ENCODE peak calls at places on chromosome 11, in four cellular contexts. U is transverse colon, D is cardiac fibroblast, L is thoracic aorta. G is an unnamed sample.

GRCh38 chr11:115333106-115333505 is 171.1 kb downstream of the CADM1 start:
- DNase-seq in U (no peak), D (peak; percentile 9), L (no peak), G (no peak)

GRCh38 chr11:24386551-24387404 is 110.1 kb upstream of the LUZP2 start:
- DNase-seq in U (no peak), D (peak; percentile 52), L (no peak), G (no peak)

GRCh38 chr11:68200639-68201038 is 12.5 kb downstream of the KMT5B start:
- DNase-seq in U (no peak), D (peak; percentile 82), L (no peak), G (no peak)

GRCh38 chr11:58567889-58568512 is 7.7 kb downstream of the LPXN start:
- DNase-seq in U (peak; percentile 65), D (peak; percentile 78), L (no peak), G (peak; percentile 8)

GRCh38 chr11:85918910-85919794 is 64.0 kb downstream of the CCDC83 start:
- DNase-seq in U (no peak), D (peak; percentile 63), L (no peak), G (no peak)

GRCh38 chr11:68889948-68890446 is 13.6 kb downstream of the MRPL21 start:
- DNase-seq in U (peak; percentile 30), D (peak; percentile 90), L (no peak), G (no peak)

GRCh38 chr11:83292709-83293435 is 6.7 kb upstream of the CCDC90B start:
- DNase-seq in U (no peak), D (peak; percentile 87), L (no peak), G (no peak)

GRCh38 chr11:9330387-9331384 is 16.3 kb upstream of the TMEM41B start:
- DNase-seq in U (no peak), D (peak; percentile 40), L (no peak), G (no peak)

GRCh38 chr11:30706276-30706675 is 120.1 kb upstream of the MPPED2 start:
- DNase-seq in U (no peak), D (no peak), L (no peak), G (no peak)

GRCh38 chr11:94511932-94512781 is at the start of gene C11orf97:
- DNase-seq in U (peak; percentile 59), D (peak; percentile 50), L (no peak), G (no peak)

GRCh38 chr11:706439-706956 is 467 bp downstream of the EPS8L2 start:
- DNase-seq in U (peak; percentile 64), D (peak; percentile 43), L (no peak), G (no peak)

GRCh38 chr11:61065955-61066638 is 36.2 kb upstream of the CD5 start:
- DNase-seq in U (no peak), D (no peak), L (no peak), G (no peak)

GRCh38 chr11:18416459-18416858 is 4.3 kb downstream of the LDHC start:
- DNase-seq in U (no peak), D (no peak), L (no peak), G (no peak)

GRCh38 chr11:80103149-80103859 is 662.5 kb upstream of the TENM4 start:
- DNase-seq in U (no peak), D (peak; percentile 74), L (no peak), G (no peak)

GRCh38 chr11:70569173-70569890 is 171.0 kb downstream of the CTTN start:
- DNase-seq in U (no peak), D (no peak), L (no peak), G (no peak)

GRCh38 chr11:33701831-33702230 is 1.2 kb upstream of the C11orf91 start:
- DNase-seq in U (no peak), D (peak; percentile 97), L (no peak), G (peak; percentile 82)

GRCh38 chr11:416051-416756 is 1.4 kb upstream of the SIGIRR start:
- DNase-seq in U (peak; percentile 17), D (no peak), L (no peak), G (no peak)

GRCh38 chr11:2428322-2428795 is 16.0 kb downstream of the TRPM5 start:
- DNase-seq in U (peak; percentile 88), D (peak; percentile 60), L (no peak), G (no peak)

GRCh38 chr11:111807098-111807497 is 40.9 kb upstream of the PPP2R1B start:
- DNase-seq in U (no peak), D (no peak), L (no peak), G (no peak)

GRCh38 chr11:107916671-107917241 is 11.5 kb upstream of the RAB39A start:
- DNase-seq in U (peak; percentile 28), D (peak; percentile 22), L (no peak), G (no peak)

GRCh38 chr11:117641008-117641915 is 155.8 kb downstream of the DSCAML1 start:
- DNase-seq in U (no peak), D (no peak), L (no peak), G (no peak)

GRCh38 chr11:100876826-100877545 is 189.9 kb downstream of the ARHGAP42 start:
- DNase-seq in U (no peak), D (peak; percentile 99), L (no peak), G (peak; percentile 84)

GRCh38 chr11:76648061-76648460 is 22.5 kb downstream of the LRRC32 start:
- DNase-seq in U (no peak), D (no peak), L (no peak), G (no peak)

GRCh38 chr11:116215471-116216113 is 557.2 kb downstream of the BUD13 start:
- DNase-seq in U (no peak), D (no peak), L (no peak), G (no peak)

GRCh38 chr11:13168281-13168680 is 109.3 kb upstream of the BMAL1 start:
- DNase-seq in U (no peak), D (no peak), L (no peak), G (no peak)

GRCh38 chr11:27076121-27076589 is 35.5 kb downstream of the BBOX1 start:
- DNase-seq in U (no peak), D (no peak), L (no peak), G (no peak)

GRCh38 chr11:115869780-115870431 is 365.7 kb upstream of the CADM1 start:
- DNase-seq in U (peak; percentile 15), D (peak; percentile 3), L (no peak), G (no peak)

GRCh38 chr11:40293655-40294342 is 1165.7 kb downstream of the LRRC4C start:
- DNase-seq in U (peak; percentile 16), D (peak; percentile 85), L (no peak), G (peak; percentile 73)

GRCh38 chr11:126336646-126337045 is 18.8 kb upstream of the ST3GAL4 start:
- DNase-seq in U (no peak), D (peak; percentile 59), L (no peak), G (no peak)

GRCh38 chr11:73245461-73245860 is 26.7 kb upstream of the P2RY6 start:
- DNase-seq in U (no peak), D (no peak), L (no peak), G (no peak)

GRCh38 chr11:93541884-93542752 is 1.1 kb downstream of the SMCO4 start:
- DNase-seq in U (peak; percentile 67), D (peak; percentile 62), L (no peak), G (no peak)

GRCh38 chr11:34809191-34810106 is 106.7 kb downstream of the APIP start:
- DNase-seq in U (no peak), D (peak; percentile 47), L (no peak), G (peak; percentile 3)

GRCh38 chr11:4641501-4641900 is 2.3 kb upstream of the OR51E1 start:
- DNase-seq in U (no peak), D (no peak), L (no peak), G (no peak)

GRCh38 chr11:4636962-4637661 is at the start of gene OR51D1:
- DNase-seq in U (peak; percentile 77), D (peak; percentile 75), L (no peak), G (no peak)

GRCh38 chr11:4639931-4640330 is 2.7 kb downstream of the OR51D1 start:
- DNase-seq in U (no peak), D (no peak), L (no peak), G (no peak)

GRCh38 chr11:4636136-4636535 is 1.1 kb upstream of the OR51D1 start:
- DNase-seq in U (no peak), D (no peak), L (no peak), G (no peak)

DNA sequence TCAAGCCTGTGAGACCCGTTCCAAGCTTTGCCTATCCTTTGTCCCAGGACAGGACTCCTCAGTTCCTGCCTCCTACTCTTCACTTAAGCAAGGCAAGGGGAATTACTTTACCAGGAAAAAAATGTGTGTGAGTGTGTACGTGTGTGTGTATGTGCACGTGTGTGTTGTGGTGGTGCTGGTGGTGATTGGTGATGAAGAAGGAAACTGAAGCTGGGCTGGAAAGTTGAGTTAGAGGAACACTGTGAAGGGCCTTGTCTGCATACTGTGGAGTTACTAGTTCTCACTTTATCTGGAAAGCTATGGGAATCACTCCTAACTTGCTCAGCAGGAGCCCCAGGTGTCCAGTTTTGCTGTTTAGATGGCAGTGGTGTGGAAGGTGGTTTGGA is 378 bp downstream of the OR51D1 start:
- DNase-seq in U (no peak), D (no peak), L (no peak), G (no peak)
- H3K4me3 ChIP-seq in U (no peak overlapping the region), D (no peak overlapping the region), L (no peak overlapping the region), G (no peak overlapping the region)

DNA sequence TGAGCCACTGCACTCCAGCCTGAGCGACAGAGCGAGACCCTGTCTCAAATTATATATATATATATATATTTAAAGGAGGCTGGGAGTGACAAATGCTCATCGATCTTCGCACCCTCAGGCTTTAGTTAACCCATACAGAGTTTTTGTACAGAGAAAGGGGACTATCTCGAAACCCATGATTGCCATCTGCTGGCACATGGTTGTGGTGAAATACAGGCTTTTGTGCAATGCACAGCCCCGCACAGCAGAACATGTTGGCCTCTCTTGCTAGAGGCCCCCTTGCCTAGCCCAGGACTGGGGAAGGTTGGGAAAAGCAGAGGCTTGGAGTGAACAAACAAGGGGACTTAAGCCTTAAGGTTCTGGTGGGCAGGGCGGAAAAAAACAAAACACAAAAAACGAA is 3.6 kb downstream of the MYBPC3 start:
- DNase-seq in U (no peak), D (peak; percentile 43), L (no peak), G (no peak)
- TF ChIP-seq CTCF in U (no peak), D (peak; percentile 13), L (no peak), G (peak; percentile 36)

GRCh38 chr11:62882811-62883496 is 2.3 kb downstream of the SLC3A2 start:
- DNase-seq in U (no peak), D (no peak), L (no peak), G (no peak)

GRCh38 chr11:62888406-62888805 is 7.7 kb downstream of the SLC3A2 start:
- DNase-seq in U (no peak), D (no peak), L (no peak), G (no peak)

GRCh38 chr11:62883677-62884076 is 3.0 kb downstream of the SLC3A2 start:
- DNase-seq in U (no peak), D (no peak), L (no peak), G (no peak)

GRCh38 chr11:62882428-62882742 is 1.7 kb downstream of the SLC3A2 start:
- DNase-seq in U (no peak), D (no peak), L (no peak), G (no peak)

GRCh38 chr11:62885137-62885536 is 4.4 kb downstream of the SLC3A2 start:
- DNase-seq in U (no peak), D (no peak), L (no peak), G (no peak)
- H3K4me3 ChIP-seq in U (no peak overlapping the region), D (no peak overlapping the region), L (no peak overlapping the region), G (peak overlapping the region; percentile 31)

DNA sequence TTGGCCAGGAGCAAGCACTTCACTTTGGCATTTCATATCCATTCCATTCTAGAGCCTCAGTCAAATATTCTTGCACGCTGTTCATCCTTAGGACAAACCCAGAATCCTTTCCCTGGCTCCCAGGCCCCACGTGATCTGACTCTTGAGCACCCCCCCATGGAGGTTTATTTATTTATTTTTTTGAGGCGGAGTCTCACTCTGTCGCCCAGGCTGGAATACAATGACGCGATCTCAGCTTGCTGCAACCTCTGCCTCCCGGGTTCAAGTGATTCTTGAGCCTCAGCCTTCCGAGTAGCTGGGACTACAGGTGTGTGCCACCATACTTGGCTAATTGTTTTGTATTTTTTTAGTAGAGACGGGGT is 12.7 kb upstream of the TSGA10IP start:
- DNase-seq in U (no peak), D (peak; percentile 47), L (no peak), G (no peak)
- TF ChIP-seq CTCF in U (no peak), D (no peak), L (no peak), G (no peak)

GRCh38 chr11:125166903-125167291 is 2.3 kb downstream of the PKNOX2 start:
- DNase-seq in U (no peak), D (no peak), L (no peak), G (no peak)
- H3K4me3 ChIP-seq in U (peak overlapping the region; percentile 67), D (peak overlapping the region; percentile 63), L (peak overlapping the region; percentile 70), G (peak overlapping the region; percentile 60)